ENCODE peak calls at places on chromosomes 5 and 9, in seven cellular contexts. P is CD8-positive, alpha-beta T cell; Z is right atrium auricular region; X is NCI-H774; Q is ureter; Y is NCI-H1930; E is EL. F is an unnamed sample.

GRCh38 chr9:70902705-70903131 is 218.7 kb downstream of the TRPM3 start:
- DNase-seq in P (no peak), Z (no peak), X (no peak), Q (no peak), Y (no peak), E (peak), F (no peak)

GRCh38 chr5:43802119-43802518 is 199.1 kb downstream of the NNT start:
- DNase-seq in P (no peak), Z (no peak), X (no peak), Q (no peak), Y (no peak), E (peak), F (no peak)

GRCh38 chr5:127320032-127320945 is 29.7 kb downstream of the MEGF10 start:
- DNase-seq in P (no peak), Z (no peak), X (no peak), Q (no peak), Y (no peak), E (peak), F (no peak)

GRCh38 chr5:132253008-132253441 is 4.5 kb upstream of the PDLIM4 start:
- DNase-seq in P (no peak), Z (no peak), X (peak), Q (peak), Y (no peak), E (no peak), F (peak)

GRCh38 chr5:115634343-115635132 is 8.7 kb upstream of the TMED7 start:
- DNase-seq in P (peak), Z (peak), X (peak), Q (peak), Y (peak), E (peak), F (peak)

GRCh38 chr9:6565312-6565711 is 80.2 kb downstream of the GLDC start:
- DNase-seq in P (no peak), Z (no peak), X (no peak), Q (no peak), Y (no peak), E (no peak), F (no peak)

GRCh38 chr5:153463806-153464205 is 26.7 kb upstream of the GRIA1 start:
- DNase-seq in P (no peak), Z (no peak), X (no peak), Q (no peak), Y (no peak), E (peak), F (no peak)

GRCh38 chr5:40879163-40879942 is 29.9 kb upstream of the C7 start:
- DNase-seq in P (no peak), Z (no peak), X (no peak), Q (no peak), Y (peak), E (peak), F (peak)

GRCh38 chr5:72281764-72282499 is 38.1 kb downstream of the MRPS27 start:
- DNase-seq in P (no peak), Z (no peak), X (no peak), Q (no peak), Y (peak), E (peak), F (no peak)

GRCh38 chr5:172015346-172015745 is 8.9 kb upstream of the FBXW11 start:
- DNase-seq in P (no peak), Z (no peak), X (no peak), Q (no peak), Y (no peak), E (no peak), F (no peak)

GRCh38 chr5:154092356-154092755 is 53.6 kb downstream of the MFAP3 start:
- DNase-seq in P (no peak), Z (no peak), X (no peak), Q (no peak), Y (no peak), E (peak), F (no peak)